ENCODE peak calls at places on chromosomes 5 and 9, in five cellular contexts. P is CD8-positive, alpha-beta T cell; I is MM.1S; D is fibroblast of lung; R is AG04450. C is an unnamed sample.

GRCh38 chr5:95669540-95669939 is 13.3 kb downstream of the SPATA9 start:
- DNase-seq in R (peak; percentile 97), D (peak; percentile 95), I (no peak), P (no peak), C (peak; percentile 77)

GRCh38 chr9:84445737-84446136 is 105.2 kb upstream of the SLC28A3 start:
- DNase-seq in R (no peak), D (no peak), I (no peak), P (no peak), C (no peak)

GRCh38 chr9:22240619-22241018 is 206.0 kb upstream of the DMRTA1 start:
- DNase-seq in R (no peak), P (no peak), D (peak; percentile 49), I (peak; percentile 78), C (peak; percentile 4)

GRCh38 chr9:90449213-90449925 is 193.3 kb downstream of the DIRAS2 start:
- DNase-seq in I (no peak), D (no peak), P (no peak), R (no peak), C (no peak)

GRCh38 chr9:124212381-124213050 is 45.2 kb upstream of the NEK6 start:
- DNase-seq in R (no peak), I (no peak), P (no peak), D (peak; percentile 21), C (no peak)

GRCh38 chr5:44246986-44247385 is 142.2 kb downstream of the FGF10 start:
- DNase-seq in I (no peak), P (no peak), R (no peak), D (peak; percentile 9), C (peak; percentile 8)

GRCh38 chr9:38047301-38048251 is 21.5 kb downstream of the SHB start:
- DNase-seq in D (peak; percentile 78), I (no peak), R (peak; percentile 72), P (no peak), C (peak; percentile 76)

GRCh38 chr5:38532165-38532669 is 24.2 kb downstream of the LIFR start:
- DNase-seq in P (no peak), I (peak; percentile 69), R (no peak), D (no peak), C (no peak)

DNA sequence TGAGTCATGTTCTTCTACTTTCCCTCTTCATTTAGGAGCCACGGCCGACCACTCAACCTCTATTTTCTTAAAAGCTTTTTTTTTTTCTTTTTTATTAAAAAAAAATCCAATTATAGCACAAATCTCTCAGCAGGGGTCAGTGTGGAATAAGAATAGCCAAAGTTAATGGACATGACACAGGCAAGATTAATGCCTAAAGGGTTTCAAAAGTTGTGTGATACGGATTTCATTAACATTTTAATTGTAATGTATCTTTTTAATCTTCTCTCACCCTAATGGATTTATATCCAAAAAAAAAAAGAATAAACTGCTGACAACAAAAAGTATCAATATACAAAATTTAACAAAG is 5.4 kb downstream of the NACC2 start:
- DNase-seq in P (no peak), D (peak; percentile 70), I (no peak), R (no peak), C (no peak)
- TF ChIP-seq CTCF in P (peak; percentile 65), D (peak; percentile 45), I (peak; percentile 35), R (peak; percentile 60), C (peak; percentile 42)

DNA sequence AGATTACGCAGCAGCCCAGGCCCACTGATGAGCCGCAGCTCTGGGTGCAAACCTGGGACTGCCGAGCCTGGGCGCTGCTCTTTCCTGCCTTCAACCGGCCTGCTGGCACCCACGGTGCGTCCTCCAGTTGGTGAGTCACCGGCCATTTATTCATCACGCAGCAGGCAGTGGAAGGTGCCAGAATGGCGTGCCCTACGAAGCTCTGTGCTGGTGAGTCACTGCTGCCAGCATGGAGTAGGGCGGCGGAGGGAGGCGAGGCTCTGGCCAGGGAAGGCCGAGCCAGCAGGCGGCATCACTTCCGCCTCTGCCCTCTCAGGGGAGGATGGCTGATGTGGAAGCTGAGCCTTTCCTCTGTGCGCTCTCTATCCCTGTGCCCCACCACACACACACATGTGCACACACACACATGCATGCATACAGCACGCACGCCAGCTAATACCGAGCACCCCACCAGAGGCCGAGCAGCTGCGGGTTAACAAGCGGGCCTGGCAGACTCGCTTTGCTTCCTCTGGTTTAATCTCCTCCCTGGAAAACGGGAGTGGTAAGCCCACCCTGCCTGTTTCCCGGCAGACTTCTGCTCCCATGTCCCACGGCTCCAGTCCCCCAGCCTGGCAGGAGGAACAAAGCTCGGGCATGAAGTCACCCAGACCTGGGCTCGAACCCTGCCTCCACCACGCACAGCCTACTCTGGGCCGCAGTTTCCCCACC is 39.2 kb downstream of the OLFM1 start:
- DNase-seq in P (no peak), D (no peak), I (no peak), R (no peak), C (no peak)
- TF ChIP-seq CTCF in P (no peak), D (no peak), I (no peak), R (no peak), C (no peak)

GRCh38 chr5:18008940-18009339 is 374.7 kb downstream of the TAF11L14 start:
- DNase-seq in D (no peak), P (no peak), R (no peak), I (no peak), C (no peak)

GRCh38 chr5:18010053-18010452 is 375.8 kb downstream of the TAF11L14 start:
- DNase-seq in I (no peak), R (no peak), P (no peak), D (no peak), C (no peak)
- TF ChIP-seq CTCF in I (no peak), R (no peak), P (no peak), D (no peak), C (no peak)

GRCh38 chr9:107155244-107155817 is 127.7 kb upstream of the RAD23B start:
- DNase-seq in D (no peak), P (no peak), R (no peak), I (no peak), C (no peak)
- TF ChIP-seq CTCF in D (no peak), P (no peak), R (no peak), I (no peak), C (peak; percentile 3)